ENCODE peak calls at places on chromosome 11, in eight cellular contexts. Z is small intestine; I is IMR-90; S is GM12865; N is Panc1; X is sigmoid colon; M is breast epithelium; T is CD8-positive, alpha-beta memory T cell. W is an unnamed sample.
A peak's percentile ranks its signal among the peaks of the same experiment; 100 is the strongest.

GRCh38 chr11:60801194-60801593 is 16.1 kb downstream of the MS4A10 start:
- DNase-seq in Z (no peak), I (no peak), S (no peak), N (no peak), X (no peak), M (no peak), T (no peak), W (no peak)

GRCh38 chr11:63767415-63768231 is 952 bp downstream of the ZFTA start:
- DNase-seq in Z (no peak), I (peak; percentile 74), S (peak; percentile 58), N (no peak), X (peak; percentile 85), M (no peak), T (peak; percentile 11), W (peak; percentile 73)

GRCh38 chr11:32259641-32260081 is 168.8 kb downstream of the RCN1 start:
- DNase-seq in Z (peak; percentile 7), I (peak; percentile 87), S (peak; percentile 90), N (no peak), X (no peak), M (no peak), T (no peak), W (peak; percentile 81)

GRCh38 chr11:123454060-123454651 is 24.1 kb downstream of the GRAMD1B start:
- DNase-seq in Z (peak; percentile 37), I (peak; percentile 61), S (peak; percentile 40), N (no peak), X (no peak), M (no peak), T (peak; percentile 48), W (peak; percentile 72)

GRCh38 chr11:69914286-69915150 is 95.3 kb upstream of the FGF3 start:
- DNase-seq in Z (no peak), I (no peak), S (no peak), N (no peak), X (peak; percentile 53), M (peak; percentile 73), T (no peak), W (no peak)

GRCh38 chr11:13207270-13207664 is 70.3 kb upstream of the BMAL1 start:
- DNase-seq in Z (no peak), I (no peak), S (no peak), N (no peak), X (no peak), M (no peak), T (no peak), W (no peak)

GRCh38 chr11:134758342-134758931 is 346.4 kb upstream of the B3GAT1 start:
- DNase-seq in Z (no peak), I (no peak), S (no peak), N (no peak), X (no peak), M (no peak), T (no peak), W (no peak)

GRCh38 chr11:77154381-77155081 is 26.5 kb downstream of the MYO7A start:
- DNase-seq in Z (no peak), I (no peak), S (no peak), N (no peak), X (peak; percentile 67), M (no peak), T (no peak), W (no peak)

GRCh38 chr11:68371176-68372041 is 59.0 kb downstream of the LRP5 start:
- DNase-seq in Z (no peak), I (no peak), S (peak; percentile 69), N (no peak), X (no peak), M (no peak), T (no peak), W (peak; percentile 57)

GRCh38 chr11:27313157-27313821 is 49.7 kb downstream of the CCDC34 start:
- DNase-seq in Z (no peak), I (no peak), S (no peak), N (no peak), X (no peak), M (no peak), T (no peak), W (no peak)

GRCh38 chr11:106520146-106520912 is 442.9 kb downstream of the AASDHPPT start:
- DNase-seq in Z (no peak), I (no peak), S (no peak), N (no peak), X (no peak), M (no peak), T (no peak), W (no peak)

DNA sequence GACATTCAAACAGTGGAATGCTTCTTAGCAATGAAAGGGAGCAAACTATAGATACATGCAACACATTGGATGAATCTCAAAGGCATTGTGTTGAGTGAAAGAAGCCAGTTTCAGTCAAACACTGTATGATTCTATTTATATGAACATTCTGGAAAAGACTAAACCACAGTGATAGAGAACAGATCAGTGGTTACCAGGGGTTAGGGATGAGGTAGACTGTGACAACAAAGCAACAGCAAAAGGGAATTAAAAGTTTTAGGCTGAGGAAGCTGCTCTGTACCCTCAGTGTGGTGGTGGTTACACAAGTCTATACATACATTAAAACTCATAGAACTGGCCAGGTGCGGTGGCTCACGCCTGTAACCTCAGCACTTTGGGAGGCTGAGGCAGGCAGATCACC is 23.0 kb downstream of the FDX1 start:
- DNase-seq in Z (no peak), I (no peak), S (no peak), N (no peak), X (no peak), M (no peak), T (no peak), W (no peak)
- H3K4me3 ChIP-seq in Z (no peak overlapping the region), I (no peak overlapping the region), S (no peak overlapping the region), N (no peak overlapping the region), X (no peak overlapping the region), M (no peak overlapping the region), T (no peak overlapping the region), W (no peak overlapping the region)

GRCh38 chr11:75160880-75161279 is 10.0 kb downstream of the SLCO2B1 start:
- DNase-seq in Z (no peak), I (no peak), S (no peak), N (no peak), X (no peak), M (no peak), T (no peak), W (no peak)

GRCh38 chr11:75158241-75158640 is 7.3 kb downstream of the SLCO2B1 start:
- DNase-seq in Z (no peak), I (no peak), S (no peak), N (no peak), X (no peak), M (no peak), T (no peak), W (no peak)

GRCh38 chr11:75161506-75161905 is 10.6 kb downstream of the SLCO2B1 start:
- DNase-seq in Z (no peak), I (no peak), S (no peak), N (no peak), X (no peak), M (no peak), T (no peak), W (no peak)

GRCh38 chr11:75160328-75160757 is 9.4 kb downstream of the SLCO2B1 start:
- DNase-seq in Z (peak; percentile 85), I (no peak), S (no peak), N (no peak), X (no peak), M (no peak), T (no peak), W (no peak)

DNA sequence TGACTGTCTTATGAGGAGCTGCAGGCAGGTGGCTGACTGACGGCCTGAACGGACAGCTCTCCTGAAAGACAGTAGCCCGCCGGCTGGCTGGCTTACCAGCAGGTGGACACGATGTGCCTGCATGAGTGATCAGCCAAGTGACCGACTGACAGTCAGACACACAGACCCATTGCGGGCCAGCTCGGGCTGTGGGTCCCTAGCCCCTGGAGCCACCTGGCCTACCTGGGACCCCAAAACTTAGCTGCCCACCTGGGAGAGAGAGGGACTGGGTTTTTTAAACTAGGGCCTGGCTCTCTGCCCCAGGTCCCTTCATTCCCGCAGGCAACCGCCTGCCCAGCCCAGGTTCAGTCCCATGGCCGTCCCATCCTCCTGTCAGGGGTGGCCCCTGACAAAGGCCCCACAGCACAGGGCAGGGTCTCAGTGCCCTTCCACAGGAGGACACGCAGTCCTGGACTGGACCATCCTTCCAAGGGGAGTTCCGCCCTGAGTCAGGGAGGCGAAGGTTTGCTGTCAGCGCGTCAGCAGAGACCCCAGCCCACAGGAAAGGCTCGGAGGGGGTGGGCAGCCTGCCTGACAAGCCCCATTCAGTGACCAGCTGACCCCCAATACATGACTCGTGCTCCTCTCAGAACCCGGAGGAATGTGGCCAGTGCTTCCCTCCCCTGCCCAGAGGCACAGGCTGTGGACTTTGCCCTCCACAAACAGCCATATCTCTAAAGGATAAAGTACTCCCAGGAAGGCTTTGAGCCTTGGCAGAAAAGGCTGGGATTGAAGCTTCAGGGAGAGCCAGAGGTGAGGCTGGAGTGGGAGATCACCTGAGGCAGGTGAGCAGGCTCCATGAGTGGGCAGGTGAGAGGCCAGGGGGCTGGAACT is 8.4 kb downstream of the SLCO2B1 start:
- DNase-seq in Z (peak; percentile 97), I (no peak), S (no peak), N (no peak), X (no peak), M (no peak), T (no peak), W (no peak)
- H3K4me3 ChIP-seq in Z (peak overlapping the region; percentile 41), I (no peak overlapping the region), S (no peak overlapping the region), N (no peak overlapping the region), X (no peak overlapping the region), M (no peak overlapping the region), T (no peak overlapping the region), W (no peak overlapping the region)

DNA sequence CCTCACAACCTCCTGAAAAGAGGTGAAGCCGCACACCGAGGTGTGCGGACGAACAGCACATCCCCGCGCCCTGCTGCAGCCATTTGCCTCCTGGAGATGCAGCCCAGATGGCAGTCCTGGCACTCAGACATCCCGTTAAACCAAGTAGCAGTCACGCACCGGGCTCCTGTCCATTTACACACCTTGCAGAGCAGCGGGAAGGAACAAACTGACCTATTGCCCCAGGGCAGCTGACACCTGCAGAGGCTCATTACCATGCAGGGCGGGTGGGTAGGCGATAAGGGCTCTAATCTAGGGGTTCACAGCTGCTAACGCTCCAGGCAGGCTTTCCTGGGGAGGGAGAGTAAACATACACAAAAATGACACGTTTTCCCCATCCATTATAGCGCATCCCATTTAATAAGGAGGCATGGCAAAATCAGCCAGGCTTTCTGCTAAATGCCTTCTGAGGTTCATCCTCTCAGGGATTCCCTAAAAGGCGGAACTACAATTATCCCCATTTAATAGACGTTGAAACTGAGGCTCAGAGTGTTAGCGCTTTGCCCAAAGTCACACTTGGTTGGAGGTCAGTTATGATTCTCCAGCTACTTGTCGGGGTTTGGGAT is 788 bp upstream of the EHBP1L1 start:
- DNase-seq in Z (peak; percentile 91), I (no peak), S (no peak), N (no peak), X (peak; percentile 83), M (no peak), T (no peak), W (no peak)
- H3K4me3 ChIP-seq in Z (peak overlapping the region; percentile 94), I (peak overlapping the region; percentile 58), S (peak overlapping the region; percentile 71), N (peak overlapping the region; percentile 93), X (peak overlapping the region; percentile 87), M (peak overlapping the region; percentile 60), T (peak overlapping the region; percentile 87), W (peak overlapping the region; percentile 48)

GRCh38 chr11:126256216-126256615 is 12.5 kb downstream of the SRPRA start:
- DNase-seq in Z (no peak), I (no peak), S (no peak), N (no peak), X (no peak), M (no peak), T (no peak), W (no peak)
- H3K4me3 ChIP-seq in Z (no peak overlapping the region), I (no peak overlapping the region), S (no peak overlapping the region), N (no peak overlapping the region), X (no peak overlapping the region), M (no peak overlapping the region), T (no peak overlapping the region), W (no peak overlapping the region)

W was measured in astrocyte.